ENCODE peak calls at places on chromosomes 12 and 14, in ten cellular contexts. F is vagina, R is OCI-LY7, B is left ventricle myocardium inferior, N is neural progenitor cell, U is DND-41, I is right cardiac atrium, K is tibial nerve, Y is endodermal cell, V is body of pancreas. D is an unnamed sample. For H3K4me1, the result is how much of the 10 kb centered on the place peaks cover.

GRCh38 chr12:22683131-22683530 is 58.2 kb downstream of the ETNK1 start:
- DNase-seq in V (no peak), K (no peak), F (no peak), N (no peak), I (no peak), Y (no peak), R (no peak), U (no peak), B (no peak), D (no peak)

GRCh38 chr12:102965281-102966155 is 8.0 kb downstream of the ASCL1 start:
- DNase-seq in Y (peak), R (no peak), F (peak), I (no peak), K (no peak), U (no peak), V (no peak), B (no peak), N (peak), D (no peak)

GRCh38 chr12:92757599-92758121 is 54.9 kb downstream of the PLEKHG7 start:
- DNase-seq in B (no peak), K (no peak), N (no peak), R (peak), V (no peak), F (no peak), U (no peak), I (no peak), Y (no peak), D (no peak)

GRCh38 chr14:41609704-41610183 is 3.1 kb downstream of the LRFN5 start:
- DNase-seq in I (peak), U (no peak), K (no peak), N (peak), F (peak), B (peak), Y (peak), R (no peak), V (no peak), D (no peak)

GRCh38 chr12:94725375-94726168 is 75.2 kb upstream of the TMCC3 start:
- DNase-seq in U (no peak), R (peak), I (no peak), N (peak), Y (peak), K (no peak), F (peak), B (no peak), V (no peak), D (no peak)

GRCh38 chr14:89455412-89455811 is 38.4 kb upstream of the FOXN3 start:
- DNase-seq in F (no peak), V (peak), N (peak), K (no peak), U (no peak), Y (peak), B (no peak), I (peak), R (no peak), D (no peak)

GRCh38 chr12:119432935-119433334 is 98.4 kb downstream of the CCDC60 start:
- DNase-seq in N (no peak), F (no peak), U (no peak), R (no peak), Y (peak), I (no peak), K (no peak), B (no peak), V (peak), D (no peak)

GRCh38 chr12:99911076-99911475 is 73.7 kb downstream of the ANKS1B start:
- DNase-seq in U (no peak), N (no peak), B (no peak), K (no peak), I (no peak), V (no peak), Y (no peak), F (no peak), R (no peak), D (no peak)

GRCh38 chr12:66087365-66087943 is 43.1 kb downstream of the LLPH start:
- DNase-seq in I (peak), N (peak), B (peak), V (peak), R (peak), K (peak), F (no peak), U (peak), Y (peak), D (peak)

GRCh38 chr12:27709932-27710591 is 570 bp upstream of the MRPS35 start:
- DNase-seq in I (no peak), B (no peak), V (peak), N (no peak), U (no peak), F (no peak), R (no peak), K (no peak), Y (no peak), D (peak)

GRCh38 chr12:129119537-129119936 is 266.3 kb downstream of the GLT1D1 start:
- DNase-seq in V (no peak), K (no peak), F (no peak), U (peak), R (no peak), B (no peak), I (no peak), Y (peak), N (peak), D (no peak)

GRCh38 chr12:124477109-124477915 is 90.1 kb downstream of the NCOR2 start:
- DNase-seq in U (peak), K (no peak), Y (no peak), I (peak), V (no peak), R (no peak), N (no peak), F (no peak), B (no peak), D (no peak)

GRCh38 chr12:109255377-109255776 is 53.7 kb downstream of the FOXN4 start:
- DNase-seq in R (peak), F (no peak), Y (peak), B (no peak), I (no peak), V (no peak), U (no peak), N (peak), K (no peak), D (no peak)

GRCh38 chr14:95524706-95525512 is 8.5 kb upstream of the SYNE3 start:
- DNase-seq in N (no peak), U (no peak), R (no peak), I (no peak), B (no peak), Y (no peak), V (no peak), K (no peak), F (no peak), D (no peak)

GRCh38 chr12:71469235-71469873 is 29.8 kb downstream of the LGR5 start:
- DNase-seq in B (no peak), U (no peak), F (no peak), I (no peak), R (no peak), N (peak), K (no peak), Y (peak), V (no peak), D (no peak)

GRCh38 chr12:10910380-10910779 is 1.0 kb upstream of the TAS2R13 start:
- DNase-seq in R (no peak), U (no peak), I (peak), K (no peak), B (no peak), Y (no peak), N (no peak), V (no peak), F (no peak), D (no peak)

GRCh38 chr12:10904686-10905085 is 4.7 kb downstream of the TAS2R13 start:
- DNase-seq in V (no peak), I (no peak), U (no peak), K (no peak), F (no peak), R (no peak), B (no peak), Y (no peak), N (no peak), D (no peak)

DNA sequence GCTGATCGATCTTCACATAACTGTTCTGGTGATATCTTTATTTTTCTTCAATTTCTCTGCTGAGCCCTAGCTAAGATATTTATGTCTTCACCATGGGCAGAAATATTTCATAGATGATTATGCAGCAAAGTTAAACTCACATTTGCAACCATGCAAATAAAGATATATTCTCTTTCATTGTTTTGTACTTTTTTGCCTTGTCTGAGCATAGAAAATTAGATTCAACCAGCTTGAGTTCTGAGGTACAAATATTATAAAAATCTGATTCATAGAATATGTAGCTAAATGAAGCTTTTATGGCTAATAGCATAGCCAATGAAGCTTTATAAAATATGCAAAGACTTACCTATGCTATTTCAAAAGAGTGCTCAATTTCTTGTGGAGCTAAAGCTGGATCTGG is at the start of gene TAS2R13:
- DNase-seq in R (no peak), Y (no peak), I (no peak), U (no peak), B (no peak), F (no peak), K (no peak), N (no peak), V (no peak), D (no peak)
- H3K4me1 ChIP-seq in R (under half), Y (under half), I (under half), U (under half), B (under half), F (under half), K (under half), N (under half), V (under half), D (under half)

GRCh38 chr12:122861586-122861970 is 26.3 kb downstream of the HIP1R start:
- DNase-seq in F (no peak), Y (peak), K (no peak), U (no peak), B (no peak), N (no peak), V (no peak), I (peak), R (no peak), D (no peak)
- H3K4me1 ChIP-seq in F (under half), Y (under half), K (under half), U (under half), B (half or more), N (under half), V (half or more), I (under half), R (under half), D (under half)

DNA sequence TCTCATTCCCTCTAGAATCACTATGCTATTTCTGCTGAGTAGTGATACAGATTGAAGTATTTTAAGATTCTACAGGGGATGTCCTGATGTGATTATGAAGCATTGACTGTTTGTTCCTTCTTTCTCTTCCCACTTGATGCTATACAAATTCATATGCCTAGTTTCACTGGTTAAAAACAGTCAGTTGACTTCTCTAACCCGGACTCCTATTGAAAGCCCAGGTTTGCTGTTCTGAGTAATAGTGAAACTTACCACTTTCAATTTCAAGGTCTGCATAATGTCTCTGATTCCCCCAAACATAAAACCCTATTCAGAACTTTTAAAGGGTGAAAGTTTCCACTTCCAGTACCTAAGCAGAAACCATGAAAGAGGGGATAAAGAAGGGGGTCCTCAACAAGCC is 117.7 kb upstream of the RPL10L start:
- DNase-seq in U (no peak), R (no peak), K (no peak), I (no peak), N (no peak), F (no peak), V (no peak), B (no peak), Y (no peak), D (peak)
- H3K4me1 ChIP-seq in U (under half), R (under half), K (under half), I (under half), N (under half), F (under half), V (under half), B (under half), Y (under half), D (under half)

GRCh38 chr12:56930241-56930640 is 4.0 kb downstream of the SDR9C7 start:
- DNase-seq in V (no peak), R (no peak), U (no peak), I (no peak), N (no peak), K (no peak), Y (no peak), B (no peak), F (no peak), D (no peak)
- H3K4me1 ChIP-seq in V (under half), R (under half), U (under half), I (under half), N (under half), K (under half), Y (under half), B (under half), F (under half), D (under half)

GRCh38 chr14:65915125-65915524 is 502.6 kb downstream of the FUT8 start:
- DNase-seq in U (no peak), I (no peak), Y (no peak), F (no peak), B (no peak), N (no peak), R (no peak), V (no peak), K (no peak), D (no peak)
- H3K4me1 ChIP-seq in U (under half), I (under half), Y (under half), F (under half), B (under half), N (under half), R (under half), V (under half), K (under half), D (under half)

DNA sequence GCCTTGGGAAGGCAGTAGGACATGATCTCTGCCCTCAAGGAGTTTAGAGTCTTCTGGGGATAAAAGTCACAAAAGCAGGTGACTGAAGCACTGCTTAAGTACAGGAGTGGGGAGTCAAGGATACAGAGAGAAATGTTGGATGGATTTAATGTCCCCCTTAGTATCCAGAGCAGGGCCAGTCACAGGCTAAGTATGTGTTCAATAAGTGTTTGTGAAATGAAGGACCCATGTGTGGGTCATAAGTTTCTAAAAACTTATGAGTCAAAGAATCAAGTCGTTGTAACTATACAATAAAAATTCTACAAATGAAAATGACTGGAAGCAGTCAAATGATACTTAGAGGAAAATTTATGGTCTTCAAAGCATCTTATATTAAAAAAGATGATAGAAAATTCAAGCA is 25.1 kb downstream of the KRT80 start:
- DNase-seq in K (no peak), V (no peak), U (no peak), R (no peak), I (no peak), B (no peak), N (no peak), F (no peak), Y (no peak), D (no peak)
- H3K4me1 ChIP-seq in K (under half), V (under half), U (under half), R (under half), I (under half), B (under half), N (under half), F (under half), Y (under half), D (under half)